ENCODE peak calls at places on chromosomes 5 and 9, in nine cellular contexts. X is GF-D8, G is foreskin fibroblast, N is HFF-Myc, M is RWPE1, D is CD14-positive monocyte, L is islet precursor cell, V is A172, A is NCI-H524 treated with DMSO at 0.1 percent for 48 hours. Q is an unnamed sample.

GRCh38 chr5:179275381-179275878 is 69.8 kb downstream of the ADAMTS2 start:
- DNase-seq in X (no peak), G (no peak), N (no peak), M (no peak), D (no peak), L (no peak), V (no peak), A (no peak), Q (no peak)

GRCh38 chr9:115006660-115007059 is 76.3 kb upstream of the TNFSF8 start:
- DNase-seq in X (no peak), G (peak), N (no peak), M (peak), D (peak), L (no peak), V (no peak), A (no peak), Q (no peak)

GRCh38 chr9:130779153-130779855 is 55.8 kb upstream of the ABL1 start:
- DNase-seq in X (no peak), G (no peak), N (no peak), M (no peak), D (no peak), L (no peak), V (no peak), A (no peak), Q (no peak)

GRCh38 chr5:181109489-181110013 is 21.4 kb downstream of the OR2V1 start:
- DNase-seq in X (no peak), G (no peak), N (no peak), M (no peak), D (no peak), L (no peak), V (no peak), A (no peak), Q (no peak)

GRCh38 chr5:37272564-37272963 is 23.4 kb upstream of the CPLANE1 start:
- DNase-seq in X (no peak), G (peak), N (no peak), M (peak), D (no peak), L (peak), V (peak), A (no peak), Q (no peak)

GRCh38 chr5:143716856-143717255 is 95.1 kb upstream of the HMHB1 start:
- DNase-seq in X (no peak), G (no peak), N (no peak), M (no peak), D (no peak), L (no peak), V (no peak), A (no peak), Q (no peak)

GRCh38 chr5:96344678-96345612 is 88.1 kb downstream of the PCSK1 start:
- DNase-seq in X (no peak), G (peak), N (peak), M (peak), D (no peak), L (no peak), V (peak), A (peak), Q (peak)

GRCh38 chr5:29794146-29794787 is 1399.2 kb upstream of the CDH6 start:
- DNase-seq in X (no peak), G (no peak), N (no peak), M (no peak), D (no peak), L (no peak), V (no peak), A (no peak), Q (no peak)

GRCh38 chr5:107147584-107147983 is 523.2 kb downstream of the EFNA5 start:
- DNase-seq in X (no peak), G (no peak), N (no peak), M (no peak), D (no peak), L (no peak), V (no peak), A (no peak), Q (no peak)

GRCh38 chr5:131242728-131243255 is 21.1 kb upstream of the CDC42SE2 start:
- DNase-seq in X (no peak), G (peak), N (peak), M (peak), D (no peak), L (no peak), V (peak), A (no peak), Q (no peak)

GRCh38 chr5:107011530-107012115 is 659.1 kb downstream of the EFNA5 start:
- DNase-seq in X (no peak), G (peak), N (no peak), M (no peak), D (no peak), L (no peak), V (no peak), A (peak), Q (no peak)

GRCh38 chr9:94920439-94920951 is 194.0 kb downstream of the AOPEP start:
- DNase-seq in X (no peak), G (peak), N (peak), M (no peak), D (no peak), L (peak), V (peak), A (no peak), Q (no peak)

GRCh38 chr9:114263853-114264510 is 58.9 kb upstream of the ORM1 start:
- DNase-seq in X (no peak), G (peak), N (no peak), M (no peak), D (no peak), L (peak), V (no peak), A (no peak), Q (peak)

GRCh38 chr9:135299651-135300345 is 179.8 kb upstream of the PPP1R26 start:
- DNase-seq in X (no peak), G (no peak), N (no peak), M (no peak), D (no peak), L (no peak), V (no peak), A (no peak), Q (no peak)

GRCh38 chr9:15146121-15146820 is 160.7 kb downstream of the TTC39B start:
- DNase-seq in X (no peak), G (no peak), N (no peak), M (no peak), D (no peak), L (no peak), V (no peak), A (peak), Q (peak)

GRCh38 chr5:42993516-42994284 is 46.4 kb downstream of the ANXA2R start:
- DNase-seq in X (no peak), G (peak), N (no peak), M (no peak), D (peak), L (peak), V (peak), A (no peak), Q (no peak)

GRCh38 chr5:32319392-32319791 is 6.7 kb upstream of the MTMR12 start:
- DNase-seq in X (no peak), G (no peak), N (no peak), M (no peak), D (no peak), L (no peak), V (no peak), A (no peak), Q (peak)

GRCh38 chr5:4275232-4275631 is 679.6 kb downstream of the IRX1 start:
- DNase-seq in X (no peak), G (no peak), N (no peak), M (no peak), D (no peak), L (no peak), V (no peak), A (peak), Q (no peak)

GRCh38 chr5:71907001-71907564 is 188.0 kb downstream of the CARTPT start:
- DNase-seq in X (no peak), G (no peak), N (no peak), M (peak), D (no peak), L (no peak), V (no peak), A (peak), Q (peak)

GRCh38 chr5:50553560-50553984 is 112.5 kb upstream of the EMB start:
- DNase-seq in X (no peak), G (no peak), N (no peak), M (no peak), D (no peak), L (peak), V (peak), A (no peak), Q (no peak)

GRCh38 chr9:132141364-132141947 is 20.4 kb upstream of the NTNG2 start:
- DNase-seq in X (no peak), G (peak), N (no peak), M (peak), D (no peak), L (no peak), V (peak), A (no peak), Q (no peak)

GRCh38 chr9:15306068-15306756 is 804 bp downstream of the TTC39B start:
- DNase-seq in X (no peak), G (peak), N (no peak), M (peak), D (peak), L (peak), V (no peak), A (peak), Q (no peak)

GRCh38 chr5:150138551-150139265 is 16.9 kb downstream of the PDGFRB start:
- DNase-seq in X (no peak), G (peak), N (no peak), M (no peak), D (no peak), L (peak), V (peak), A (no peak), Q (no peak)

GRCh38 chr5:72848474-72849428 is 32.3 kb downstream of the TNPO1 start:
- DNase-seq in X (no peak), G (peak), N (no peak), M (peak), D (no peak), L (peak), V (peak), A (no peak), Q (peak)

GRCh38 chr9:136439550-136440408 is at the start of gene INPP5E:
- DNase-seq in X (no peak), G (peak), N (no peak), M (peak), D (no peak), L (peak), V (peak), A (no peak), Q (peak)

GRCh38 chr9:130301483-130302286 is 36.1 kb downstream of the HMCN2 start:
- DNase-seq in X (no peak), G (peak), N (no peak), M (no peak), D (no peak), L (no peak), V (peak), A (no peak), Q (no peak)

GRCh38 chr5:136626531-136626930 is 261.2 kb upstream of the TRPC7 start:
- DNase-seq in X (no peak), G (no peak), N (no peak), M (no peak), D (no peak), L (no peak), V (no peak), A (no peak), Q (no peak)

GRCh38 chr9:134304712-134305111 is 21.5 kb upstream of the RXRA start:
- DNase-seq in X (no peak), G (no peak), N (no peak), M (no peak), D (peak), L (peak), V (no peak), A (peak), Q (no peak)

GRCh38 chr5:87410941-87411340 is 1.8 kb downstream of the CCNH start:
- DNase-seq in X (no peak), G (peak), N (no peak), M (no peak), D (no peak), L (no peak), V (peak), A (no peak), Q (no peak)

GRCh38 chr5:127723571-127723970 is 20.4 kb downstream of the CCDC192 start:
- DNase-seq in X (peak), G (peak), N (peak), M (peak), D (no peak), L (no peak), V (peak), A (no peak), Q (no peak)

GRCh38 chr9:97553141-97553540 is 51.7 kb downstream of the TMOD1 start:
- DNase-seq in X (no peak), G (no peak), N (no peak), M (no peak), D (no peak), L (no peak), V (no peak), A (no peak), Q (no peak)

GRCh38 chr9:5499889-5500398 is 10.4 kb upstream of the PDCD1LG2 start:
- DNase-seq in X (peak), G (peak), N (peak), M (no peak), D (no peak), L (no peak), V (peak), A (no peak), Q (no peak)

GRCh38 chr5:144504929-144505578 is 334.4 kb downstream of the KCTD16 start:
- DNase-seq in X (no peak), G (peak), N (no peak), M (peak), D (no peak), L (no peak), V (no peak), A (no peak), Q (no peak)

GRCh38 chr9:126582427-126582826 is 31.3 kb upstream of the LMX1B start:
- DNase-seq in X (no peak), G (no peak), N (no peak), M (no peak), D (no peak), L (no peak), V (no peak), A (no peak), Q (no peak)

GRCh38 chr5:135829681-135830383 is 4.6 kb upstream of the SLC25A48 start:
- DNase-seq in X (no peak), G (peak), N (peak), M (peak), D (no peak), L (peak), V (peak), A (no peak), Q (peak)

GRCh38 chr9:100324594-100325200 is 28.0 kb downstream of the TEX10 start:
- DNase-seq in X (no peak), G (peak), N (no peak), M (peak), D (no peak), L (no peak), V (peak), A (peak), Q (no peak)

GRCh38 chr9:86036555-86036954 is 62.8 kb downstream of the GOLM1 start:
- DNase-seq in X (no peak), G (no peak), N (no peak), M (no peak), D (no peak), L (no peak), V (no peak), A (no peak), Q (no peak)

GRCh38 chr5:159403906-159404641 is 73.8 kb upstream of the IL12B start:
- DNase-seq in X (no peak), G (no peak), N (no peak), M (no peak), D (no peak), L (no peak), V (peak), A (peak), Q (no peak)

GRCh38 chr5:149610583-149611250 is 29.4 kb downstream of the ARHGEF37 start:
- DNase-seq in X (no peak), G (no peak), N (no peak), M (no peak), D (no peak), L (no peak), V (no peak), A (no peak), Q (no peak)